ENCODE peak calls at places on chromosomes 3 and 15, in nine cellular contexts. J is OCI-LY7, X is GM23248, U is SK-N-SH, W is IMR-90, Y is astrocyte, D is neuronal stem cell, R is GM23338, S is H1. I is an unnamed sample.

GRCh38 chr3:34783881-34784280 is 855.4 kb upstream of the ARPP21 start:
- DNase-seq in Y (peak), X (peak), W (no peak), S (no peak), U (no peak), J (no peak), R (no peak), D (no peak), I (no peak)

GRCh38 chr3:123459867-123460266 is 11.0 kb upstream of the ADCY5 start:
- DNase-seq in W (no peak), X (no peak), R (no peak), D (peak), U (no peak), S (no peak), Y (no peak), J (no peak), I (no peak)

GRCh38 chr3:18847583-18848197 is 300.6 kb upstream of the KCNH8 start:
- DNase-seq in W (no peak), S (no peak), R (peak), D (no peak), U (peak), Y (no peak), X (no peak), J (peak), I (no peak)

GRCh38 chr3:13325092-13325491 is 95.0 kb downstream of the NUP210 start:
- DNase-seq in U (peak), S (no peak), W (no peak), X (no peak), D (no peak), J (peak), R (no peak), Y (no peak), I (no peak)

GRCh38 chr3:174223042-174223441 is 636.1 kb upstream of the NAALADL2 start:
- DNase-seq in Y (no peak), S (no peak), R (no peak), J (no peak), W (no peak), D (no peak), X (no peak), U (no peak), I (no peak)

GRCh38 chr3:113659121-113659531 is 37.3 kb downstream of the USF3 start:
- DNase-seq in D (no peak), S (no peak), U (no peak), X (no peak), Y (no peak), W (no peak), R (no peak), J (peak), I (no peak)

GRCh38 chr15:64633332-64633731 is 142.1 kb downstream of the RBPMS2 start:
- DNase-seq in X (no peak), S (no peak), R (no peak), U (no peak), D (no peak), W (no peak), Y (no peak), J (no peak), I (no peak)

GRCh38 chr15:66919421-66919820 is 146.0 kb upstream of the SMAD3 start:
- DNase-seq in J (no peak), U (no peak), D (no peak), R (no peak), X (no peak), S (no peak), W (no peak), Y (no peak), I (no peak)

GRCh38 chr15:57726411-57726810 is 19.9 kb downstream of the POLR2M start:
- DNase-seq in U (no peak), Y (peak), J (no peak), R (no peak), W (peak), D (no peak), X (peak), S (no peak), I (no peak)

GRCh38 chr3:8503871-8504610 is 2.4 kb downstream of the LMCD1 start:
- DNase-seq in X (no peak), S (no peak), R (peak), Y (no peak), U (no peak), D (no peak), W (no peak), J (peak), I (no peak)
- H3K4me3 ChIP-seq in X (peak), S (no peak), R (peak), Y (peak), U (no peak), D (no peak), W (no peak), J (peak), I (no peak)

DNA sequence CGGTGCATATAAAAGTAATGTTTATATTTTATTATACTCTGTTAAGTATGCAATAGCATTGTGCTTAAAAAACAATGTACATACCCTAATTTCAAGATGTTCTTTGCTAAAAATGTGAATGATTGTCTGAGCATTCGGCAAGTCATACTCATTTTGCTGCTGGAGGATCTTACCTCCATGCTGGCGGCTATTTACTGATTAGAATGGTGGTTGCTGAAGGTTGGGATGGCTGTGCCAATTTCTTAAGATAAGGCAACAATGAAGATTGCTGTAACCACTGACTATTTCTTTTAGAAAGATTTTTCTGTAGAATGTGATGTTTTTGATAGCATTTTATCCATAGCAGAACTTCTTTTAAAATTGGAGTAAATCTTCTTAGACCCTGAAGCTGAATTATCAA is 932.7 kb downstream of the ZPLD1 start:
- DNase-seq in X (no peak), U (no peak), D (no peak), W (no peak), Y (no peak), S (no peak), R (no peak), J (no peak), I (no peak)
- H2AFZ ChIP-seq in X (no peak), U (no peak), D (no peak), W (no peak), Y (no peak), S (no peak), R (no peak), J (no peak), I (no peak)

DNA sequence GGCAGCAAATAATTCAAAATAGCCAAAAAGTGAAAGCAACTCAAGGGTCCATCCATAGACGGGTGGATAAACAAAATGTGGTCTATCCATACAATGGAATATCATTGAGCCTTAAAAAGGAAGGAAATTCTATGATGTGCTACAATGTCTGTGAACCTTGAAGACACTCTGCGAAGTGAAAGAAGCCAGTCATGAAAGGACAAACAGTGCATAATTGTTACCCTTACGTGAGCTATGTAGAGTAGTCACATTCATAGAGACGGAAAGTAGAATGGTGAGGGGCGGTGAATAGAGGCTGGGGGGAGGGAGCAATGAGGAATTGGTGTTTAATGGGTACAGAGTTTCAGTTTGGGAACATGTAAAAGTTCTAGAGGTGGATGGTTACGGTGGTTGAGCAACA is 18.1 kb downstream of the IGF1R start:
- DNase-seq in D (no peak), J (no peak), U (no peak), X (no peak), R (no peak), S (peak), Y (no peak), W (no peak), I (no peak)
- H3K4me3 ChIP-seq in D (no peak), J (no peak), U (no peak), X (no peak), R (no peak), S (no peak), Y (no peak), W (no peak), I (no peak)

GRCh38 chr3:138949445-138950005 is 2.5 kb downstream of the FOXL2NB start:
- DNase-seq in W (no peak), Y (no peak), S (peak), U (peak), D (no peak), X (no peak), J (no peak), R (no peak), I (no peak)
- H2AFZ ChIP-seq in W (peak), Y (peak), S (no peak), U (peak), D (peak), X (peak), J (no peak), R (peak), I (no peak)

GRCh38 chr3:52007291-52007690 is 11.6 kb upstream of the RPL29 start:
- DNase-seq in S (no peak), X (no peak), D (no peak), W (no peak), U (no peak), Y (no peak), R (no peak), J (no peak), I (no peak)

GRCh38 chr3:52004906-52005395 is 9.3 kb upstream of the RPL29 start:
- DNase-seq in X (no peak), Y (no peak), U (no peak), D (no peak), W (no peak), R (no peak), S (no peak), J (no peak), I (no peak)

GRCh38 chr3:52006820-52007133 is 11.1 kb upstream of the RPL29 start:
- DNase-seq in R (no peak), D (no peak), Y (no peak), X (no peak), S (no peak), W (no peak), J (no peak), U (no peak), I (no peak)

GRCh38 chr3:52005571-52005986 is 9.9 kb upstream of the RPL29 start:
- DNase-seq in X (peak), U (peak), W (peak), J (no peak), Y (peak), S (peak), D (no peak), R (peak), I (peak)

GRCh38 chr3:52006017-52006819 is 10.5 kb upstream of the RPL29 start:
- DNase-seq in D (no peak), J (no peak), R (no peak), S (no peak), Y (no peak), X (no peak), W (no peak), U (peak), I (no peak)
- H3K4me3 ChIP-seq in D (peak), J (no peak), R (peak), S (peak), Y (no peak), X (no peak), W (no peak), U (no peak), I (no peak)

GRCh38 chr3:149463921-149464320 is 10.6 kb upstream of the TM4SF4 start:
- DNase-seq in R (no peak), D (no peak), U (no peak), Y (no peak), J (no peak), W (no peak), S (no peak), X (no peak), I (no peak)

GRCh38 chr3:149466192-149466591 is 8.3 kb upstream of the TM4SF4 start:
- DNase-seq in W (peak), U (no peak), X (peak), J (no peak), S (no peak), Y (peak), R (peak), D (no peak), I (no peak)

GRCh38 chr3:149464706-149465328 is 9.7 kb upstream of the TM4SF4 start:
- DNase-seq in S (no peak), J (no peak), R (peak), X (no peak), W (no peak), U (no peak), Y (no peak), D (no peak), I (no peak)

GRCh38 chr3:149462653-149463052 is 11.8 kb upstream of the TM4SF4 start:
- DNase-seq in R (no peak), W (peak), U (no peak), S (no peak), Y (peak), X (peak), D (no peak), J (no peak), I (no peak)

DNA sequence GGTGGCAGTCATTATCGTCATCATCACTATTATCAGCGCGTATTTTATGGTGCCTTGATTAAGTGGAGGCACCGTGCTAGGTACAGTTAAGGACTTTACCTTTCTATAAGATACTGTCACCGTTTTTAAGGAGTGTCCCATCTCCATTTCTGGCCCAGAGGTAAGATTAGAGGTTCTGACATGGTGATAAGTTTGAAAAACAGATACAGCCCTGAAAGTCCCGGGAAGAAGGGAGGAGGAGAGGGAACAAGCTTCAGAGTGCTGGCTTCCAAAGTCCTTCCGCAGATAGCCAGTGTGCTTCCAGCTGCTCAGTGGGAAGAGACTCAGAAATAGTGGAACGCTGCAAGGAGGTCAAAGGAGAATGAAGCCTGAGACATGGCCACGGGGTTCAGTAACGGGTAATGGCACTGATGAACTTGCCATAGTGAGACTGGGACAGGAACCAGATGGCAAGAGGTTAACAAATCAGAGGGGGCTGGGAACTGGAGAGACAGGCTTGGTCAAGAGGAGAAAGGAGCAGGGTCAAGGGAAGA is 9.1 kb upstream of the TM4SF4 start:
- DNase-seq in J (no peak), U (no peak), D (no peak), X (no peak), Y (no peak), R (no peak), S (no peak), W (no peak), I (no peak)
- H2AFZ ChIP-seq in J (no peak), U (no peak), D (no peak), X (peak), Y (no peak), R (peak), S (no peak), W (peak), I (no peak)

GRCh38 chr3:104279617-104280016 is 1087.1 kb upstream of the ALCAM start:
- DNase-seq in X (peak), W (peak), D (no peak), J (no peak), R (no peak), Y (peak), U (no peak), S (no peak), I (peak)
- H3K4me3 ChIP-seq in X (peak), W (peak), D (no peak), J (no peak), R (no peak), Y (no peak), U (no peak), S (no peak), I (peak)

I was measured in DND-41.